ENCODE peak calls at places on chromosomes 13 and 19, in four cellular contexts. H is AG04449, N is D721Med, S is AG09309. P is an unnamed sample.

GRCh38 chr13:42707003-42707402 is 74.4 kb upstream of the FAM216B start:
- DNase-seq in H (no peak), N (no peak), S (no peak), P (no peak)

GRCh38 chr19:13557756-13558398 is 51.6 kb upstream of the CACNA1A start:
- DNase-seq in H (no peak), N (no peak), S (no peak), P (no peak)

GRCh38 chr19:12715929-12716328 is 7.8 kb downstream of the TNPO2 start:
- DNase-seq in H (no peak), N (no peak), S (no peak), P (no peak)

GRCh38 chr19:35038623-35039512 is 2.7 kb upstream of the HPN start:
- DNase-seq in H (no peak), N (no peak), S (no peak), P (no peak)

GRCh38 chr13:97498419-97498818 is 64.5 kb downstream of the RAP2A start:
- DNase-seq in H (no peak), N (no peak), S (no peak), P (no peak)

GRCh38 chr13:50731400-50731799 is 112.1 kb downstream of the DLEU7 start:
- DNase-seq in H (peak), N (no peak), S (peak), P (no peak)

GRCh38 chr13:45482571-45483173 is 17.9 kb downstream of the COG3 start:
- DNase-seq in H (no peak), N (no peak), S (no peak), P (no peak)

GRCh38 chr13:113837554-113838355 is 26.1 kb downstream of the GAS6 start:
- DNase-seq in H (peak), N (no peak), S (peak), P (no peak)

GRCh38 chr19:3852614-3853254 is 16.1 kb downstream of the ZFR2 start:
- DNase-seq in H (peak), N (no peak), S (no peak), P (no peak)

GRCh38 chr19:57212109-57212508 is 18.7 kb upstream of the AURKC start:
- DNase-seq in H (no peak), N (no peak), S (no peak), P (no peak)

GRCh38 chr19:54684537-54684936 is 21.8 kb downstream of the LILRB4 start:
- DNase-seq in H (no peak), N (no peak), S (no peak), P (no peak)

GRCh38 chr13:70054572-70054971 is 53.1 kb upstream of the ATXN8OS start:
- DNase-seq in H (no peak), N (no peak), S (no peak), P (no peak)

GRCh38 chr13:78177306-78177705 is 258.7 kb upstream of the EDNRB start:
- DNase-seq in H (no peak), N (no peak), S (no peak), P (no peak)

GRCh38 chr19:14089662-14090508 is 666 bp downstream of the SAMD1 start:
- DNase-seq in H (no peak), N (no peak), S (no peak), P (peak)

GRCh38 chr13:97544041-97544765 is 110.2 kb downstream of the RAP2A start:
- DNase-seq in H (peak), N (no peak), S (no peak), P (no peak)

GRCh38 chr13:66849706-66850105 is 380.4 kb downstream of the PCDH9 start:
- DNase-seq in H (no peak), N (no peak), S (no peak), P (no peak)

GRCh38 chr19:35318679-35319448 is 10.1 kb upstream of the CD22 start:
- DNase-seq in H (no peak), N (no peak), S (peak), P (no peak)

GRCh38 chr13:90618133-90618532 is 729.4 kb upstream of the MIR17HG start:
- DNase-seq in H (no peak), N (no peak), S (no peak), P (no peak)

GRCh38 chr19:12065100-12065538 is 588 bp downstream of the ZNF844 start:
- DNase-seq in H (no peak), N (no peak), S (peak), P (peak)

GRCh38 chr13:109778102-109778542 is 8.3 kb downstream of the IRS2 start:
- DNase-seq in H (no peak), N (no peak), S (no peak), P (no peak)

GRCh38 chr19:8456064-8456463 is 11.3 kb downstream of the HNRNPM start:
- DNase-seq in H (no peak), N (no peak), S (no peak), P (no peak)

GRCh38 chr19:49114630-49115363 is 627 bp downstream of the LIN7B start:
- DNase-seq in H (no peak), N (no peak), S (no peak), P (peak)

GRCh38 chr13:99356216-99357089 is 49.3 kb upstream of the GPR183 start:
- DNase-seq in H (no peak), N (no peak), S (peak), P (no peak)

DNA sequence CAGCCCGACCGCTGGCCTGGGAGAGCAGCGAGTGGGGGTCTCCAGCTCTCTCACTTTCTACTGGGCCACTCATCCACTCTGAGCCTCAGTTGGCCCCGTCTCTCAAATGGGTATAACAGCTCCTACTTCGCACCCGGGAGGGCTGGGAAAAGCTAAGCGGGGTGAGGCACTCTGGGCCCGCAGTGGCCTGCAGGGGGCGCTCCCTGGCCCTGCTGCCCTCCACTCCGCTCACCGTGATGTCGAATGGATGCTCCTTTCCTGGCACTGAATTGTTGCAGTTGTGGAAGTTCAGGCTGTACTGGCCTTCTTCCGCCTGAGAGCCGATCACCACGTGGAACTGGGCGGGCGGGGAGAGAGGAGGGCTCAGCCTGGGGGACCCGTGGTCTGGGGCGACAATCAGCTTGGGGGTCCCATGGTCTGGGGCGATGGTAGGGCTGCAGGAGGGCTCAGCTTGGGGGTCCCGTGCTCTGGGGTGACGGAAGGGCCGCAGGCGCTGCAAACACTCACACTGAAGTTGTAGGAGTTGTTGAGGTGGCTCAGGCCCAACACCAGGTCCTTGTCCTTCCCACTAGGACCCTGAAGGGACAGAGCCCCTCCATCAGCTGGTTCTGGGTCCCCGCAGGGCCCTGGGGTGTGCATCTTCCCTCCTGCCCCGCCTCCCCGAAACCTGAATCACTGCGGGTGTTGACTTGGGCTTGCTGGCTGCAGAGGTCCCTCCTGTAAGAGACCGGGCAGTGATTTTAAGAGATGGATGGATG is 3.9 kb downstream of the GPR108 start:
- DNase-seq in H (no peak), N (no peak), S (no peak), P (no peak)
- TF ChIP-seq CTCF in H (no peak), N (no peak), S (peak), P (peak)

DNA sequence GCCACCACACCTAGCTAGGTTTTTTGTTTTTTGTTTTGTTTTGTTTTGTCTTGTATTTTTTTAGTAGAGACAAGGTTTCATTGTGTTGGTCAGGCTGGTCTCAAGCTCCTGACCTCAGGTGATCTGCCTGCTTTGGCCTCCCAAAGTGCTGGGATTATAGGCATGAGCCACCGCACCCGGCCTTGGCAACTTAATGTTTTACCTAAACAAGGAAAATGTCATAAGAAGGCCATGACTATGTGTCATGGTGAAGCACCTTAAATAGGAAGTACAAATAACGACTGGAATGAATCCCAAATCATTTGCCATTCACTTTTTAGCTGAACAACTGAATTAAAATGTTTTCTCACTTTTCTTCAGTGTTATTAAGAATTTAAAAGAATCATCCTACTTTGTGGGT is 465.2 kb downstream of the KCTD12 start:
- DNase-seq in H (no peak), N (no peak), S (no peak), P (no peak)
- TF ChIP-seq CTCF in H (no peak), N (no peak), S (no peak), P (no peak)

GRCh38 chr13:54950546-54950945 is 1921.9 kb downstream of the OLFM4 start:
- DNase-seq in H (no peak), N (no peak), S (no peak), P (no peak)
- TF ChIP-seq CTCF in H (no peak), N (peak), S (no peak), P (no peak)

GRCh38 chr13:93256998-93257397 is 30.4 kb downstream of the GPC6 start:
- DNase-seq in H (no peak), N (no peak), S (no peak), P (no peak)

GRCh38 chr13:93249918-93250306 is 23.3 kb downstream of the GPC6 start:
- DNase-seq in H (no peak), N (no peak), S (no peak), P (no peak)

GRCh38 chr13:93249259-93249917 is 22.8 kb downstream of the GPC6 start:
- DNase-seq in H (no peak), N (no peak), S (peak), P (no peak)

GRCh38 chr13:93259527-93260080 is 33.0 kb downstream of the GPC6 start:
- DNase-seq in H (no peak), N (no peak), S (no peak), P (no peak)

DNA sequence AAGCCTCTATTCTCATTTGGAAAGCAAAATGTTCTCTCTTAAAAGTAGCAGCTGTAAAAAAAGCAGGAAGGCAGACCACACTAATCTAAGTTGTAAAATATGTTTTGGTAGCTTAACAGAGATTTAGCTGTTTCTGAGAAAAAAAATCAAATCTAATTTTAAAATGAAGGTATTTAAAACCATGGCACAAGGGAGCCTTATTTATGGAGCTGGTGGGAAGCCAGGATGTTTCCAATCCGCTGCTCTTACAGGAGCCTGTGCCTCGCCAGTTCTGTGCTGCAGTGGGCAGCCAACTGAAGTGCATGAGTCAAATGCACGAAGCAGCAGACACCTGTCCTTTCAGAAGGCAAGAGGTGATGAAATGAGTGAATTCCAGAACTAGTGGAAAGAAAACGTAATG is 28.2 kb downstream of the GPC6 start:
- DNase-seq in H (no peak), N (no peak), S (no peak), P (no peak)
- TF ChIP-seq CTCF in H (no peak), N (no peak), S (no peak), P (no peak)

GRCh38 chr19:38684078-38684861 is 36.8 kb downstream of the ACTN4 start:
- DNase-seq in H (no peak), N (no peak), S (peak), P (no peak)
- TF ChIP-seq CTCF in H (no peak), N (no peak), S (peak), P (no peak)

GRCh38 chr19:40570313-40571004 is 6.2 kb upstream of the SHKBP1 start:
- DNase-seq in H (peak), N (no peak), S (peak), P (peak)
- TF ChIP-seq CTCF in H (no peak), N (no peak), S (no peak), P (no peak)

DNA sequence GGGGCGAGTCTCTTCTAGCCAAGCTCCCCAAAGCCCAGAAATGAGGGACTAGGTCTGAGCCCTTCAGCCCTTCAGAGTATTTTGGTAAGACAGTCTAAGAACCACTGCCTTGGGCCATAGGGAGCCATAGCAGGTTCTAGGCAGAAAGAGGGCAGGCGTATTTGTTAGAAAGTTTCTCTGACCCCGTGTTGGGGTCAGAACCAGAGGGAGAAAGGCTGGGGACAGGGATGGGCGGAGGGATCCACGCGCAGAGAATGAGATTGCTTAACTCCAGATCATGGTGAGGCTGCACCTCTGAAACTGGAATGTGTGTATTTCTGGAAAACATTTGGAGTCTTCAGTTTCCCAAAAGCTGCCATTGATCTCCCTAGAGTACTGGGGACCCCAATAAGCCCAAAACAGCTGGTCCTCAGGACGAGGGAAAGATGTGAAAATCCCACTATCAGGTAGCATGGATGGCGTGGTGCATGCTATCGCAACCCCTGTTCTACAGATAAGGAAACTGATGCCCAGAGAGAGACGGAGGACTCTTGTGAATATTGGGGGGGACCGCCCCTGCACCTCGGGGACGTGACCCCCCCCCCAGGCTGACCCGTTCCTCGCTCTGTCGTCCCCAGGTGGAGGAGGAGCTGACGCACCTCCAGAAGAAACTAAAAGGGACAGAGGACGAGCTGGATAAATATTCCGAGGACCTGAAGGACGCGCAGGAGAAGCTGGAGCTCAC is 703 bp upstream of the TPM4 start:
- DNase-seq in H (no peak), N (no peak), S (no peak), P (no peak)
- TF ChIP-seq CTCF in H (no peak), N (no peak), S (no peak), P (no peak)

GRCh38 chr19:31459430-31459829 is 110.2 kb upstream of the TSHZ3 start:
- DNase-seq in H (no peak), N (no peak), S (no peak), P (no peak)
- TF ChIP-seq CTCF in H (no peak), N (no peak), S (no peak), P (no peak)